ENCODE peak calls at places on chromosomes 6 and 20, in five cellular contexts. G is hippocampal formation; C is activated CD4-positive, alpha-beta memory T cell treated with anti-CD3 and anti-CD28 coated beads, Interleukin-2, amount 10 ng/mL, durations not matched to agents 7 days and 5 days; F is endodermal cell; U is natural killer cell. Z is an unnamed sample.

GRCh38 chr6:161429921-161430490 is 156.1 kb upstream of the AGPAT4 start:
- DNase-seq in C (no peak), G (no peak), U (no peak), F (no peak), Z (no peak)

GRCh38 chr6:17972978-17973622 is 14.3 kb downstream of the KIF13A start:
- DNase-seq in G (no peak), F (no peak), C (no peak), U (no peak), Z (no peak)

GRCh38 chr20:46752639-46753235 is 43.3 kb downstream of the SLC2A10 start:
- DNase-seq in U (peak; percentile 31), C (peak; percentile 60), G (peak; percentile 42), F (peak; percentile 88), Z (peak; percentile 49)

GRCh38 chr20:25622450-25623224 is 1.2 kb downstream of the NANP start:
- DNase-seq in G (no peak), C (no peak), F (no peak), U (peak; percentile 41), Z (no peak)

GRCh38 chr6:54074591-54075195 is 36.5 kb upstream of the MLIP start:
- DNase-seq in F (peak; percentile 51), G (no peak), C (no peak), U (no peak), Z (no peak)

GRCh38 chr6:157241411-157241979 is 81.8 kb downstream of the TMEM242 start:
- DNase-seq in C (no peak), F (no peak), U (no peak), G (no peak), Z (no peak)

GRCh38 chr20:22684072-22684762 is 99.8 kb upstream of the FOXA2 start:
- DNase-seq in U (no peak), G (peak; percentile 78), F (peak; percentile 95), C (peak; percentile 27), Z (peak; percentile 72)

GRCh38 chr20:39800548-39800947 is 838.4 kb downstream of the DHX35 start:
- DNase-seq in U (no peak), G (no peak), C (no peak), F (no peak), Z (no peak)

GRCh38 chr6:112694986-112695385 is 347.9 kb downstream of the RFPL4B start:
- DNase-seq in G (no peak), C (no peak), U (no peak), F (no peak), Z (no peak)

GRCh38 chr6:63458480-63459115 is 113.7 kb upstream of the LOC128125822 start:
- DNase-seq in C (no peak), G (no peak), U (no peak), F (no peak), Z (no peak)

GRCh38 chr20:47663354-47664067 is 121.8 kb downstream of the SULF2 start:
- DNase-seq in G (peak; percentile 21), F (peak; percentile 98), C (peak; percentile 80), U (peak; percentile 67), Z (peak; percentile 77)

Z was measured in midbrain.